ENCODE peak calls at places on chromosomes 16 and 17, in eight cellular contexts. One of them, this sample, is unnamed.

GRCh38 chr17:77318021-77318420 is 177.3 kb downstream of the SEC14L1 start:
- DNase-seq in endodermal cell: no peak
- DNase-seq in omental fat pad: no peak
- DNase-seq in psoas muscle: no peak
- DNase-seq in HFFc6: no peak
- DNase-seq in right atrium auricular region: no peak
- DNase-seq in activated CD8-positive, alpha-beta T cell treated with anti-CD3 and anti-CD28 coated beads for 36 hours: no peak
- DNase-seq in brain microvascular endothelial cell: no peak
- DNase-seq in this sample: no peak

GRCh38 chr16:89711601-89712475 is 8.9 kb downstream of the VPS9D1 start:
- DNase-seq in endodermal cell: peak
- DNase-seq in omental fat pad: no peak
- DNase-seq in psoas muscle: no peak
- DNase-seq in HFFc6: peak
- DNase-seq in right atrium auricular region: no peak
- DNase-seq in activated CD8-positive, alpha-beta T cell treated with anti-CD3 and anti-CD28 coated beads for 36 hours: peak
- DNase-seq in brain microvascular endothelial cell: peak
- DNase-seq in this sample: peak

GRCh38 chr17:82645516-82645915 is 2.7 kb downstream of the WDR45B start:
- DNase-seq in endodermal cell: no peak
- DNase-seq in omental fat pad: no peak
- DNase-seq in psoas muscle: no peak
- DNase-seq in HFFc6: no peak
- DNase-seq in right atrium auricular region: no peak
- DNase-seq in activated CD8-positive, alpha-beta T cell treated with anti-CD3 and anti-CD28 coated beads for 36 hours: no peak
- DNase-seq in brain microvascular endothelial cell: no peak
- DNase-seq in this sample: no peak

GRCh38 chr17:32289454-32289853 is 23.8 kb downstream of the RHBDL3 start:
- DNase-seq in endodermal cell: peak
- DNase-seq in omental fat pad: no peak
- DNase-seq in psoas muscle: no peak
- DNase-seq in HFFc6: no peak
- DNase-seq in right atrium auricular region: no peak
- DNase-seq in activated CD8-positive, alpha-beta T cell treated with anti-CD3 and anti-CD28 coated beads for 36 hours: no peak
- DNase-seq in brain microvascular endothelial cell: no peak
- DNase-seq in this sample: no peak

GRCh38 chr17:21542991-21543390 is 149.3 kb upstream of the KCNJ18 start:
- DNase-seq in endodermal cell: no peak
- DNase-seq in omental fat pad: no peak
- DNase-seq in psoas muscle: no peak
- DNase-seq in HFFc6: no peak
- DNase-seq in right atrium auricular region: no peak
- DNase-seq in activated CD8-positive, alpha-beta T cell treated with anti-CD3 and anti-CD28 coated beads for 36 hours: no peak
- DNase-seq in brain microvascular endothelial cell: no peak
- DNase-seq in this sample: no peak

GRCh38 chr17:78781339-78782304 is at the start of gene CYTH1:
- DNase-seq in endodermal cell: peak
- DNase-seq in omental fat pad: no peak
- DNase-seq in psoas muscle: peak
- DNase-seq in HFFc6: no peak
- DNase-seq in right atrium auricular region: no peak
- DNase-seq in activated CD8-positive, alpha-beta T cell treated with anti-CD3 and anti-CD28 coated beads for 36 hours: peak
- DNase-seq in brain microvascular endothelial cell: no peak
- DNase-seq in this sample: peak

GRCh38 chr17:72479113-72479512 is 358.3 kb downstream of the SOX9 start:
- DNase-seq in endodermal cell: peak
- DNase-seq in omental fat pad: no peak
- DNase-seq in psoas muscle: no peak
- DNase-seq in HFFc6: no peak
- DNase-seq in right atrium auricular region: no peak
- DNase-seq in activated CD8-positive, alpha-beta T cell treated with anti-CD3 and anti-CD28 coated beads for 36 hours: no peak
- DNase-seq in brain microvascular endothelial cell: no peak
- DNase-seq in this sample: no peak

GRCh38 chr16:25210758-25211157 is 6.0 kb upstream of the AQP8 start:
- DNase-seq in endodermal cell: no peak
- DNase-seq in omental fat pad: no peak
- DNase-seq in psoas muscle: no peak
- DNase-seq in HFFc6: peak
- DNase-seq in right atrium auricular region: no peak
- DNase-seq in activated CD8-positive, alpha-beta T cell treated with anti-CD3 and anti-CD28 coated beads for 36 hours: peak
- DNase-seq in brain microvascular endothelial cell: peak
- DNase-seq in this sample: no peak

GRCh38 chr17:42989726-42990652 is 8.2 kb upstream of the RPL27 start:
- DNase-seq in endodermal cell: no peak
- DNase-seq in omental fat pad: no peak
- DNase-seq in psoas muscle: no peak
- DNase-seq in HFFc6: peak
- DNase-seq in right atrium auricular region: no peak
- DNase-seq in activated CD8-positive, alpha-beta T cell treated with anti-CD3 and anti-CD28 coated beads for 36 hours: no peak
- DNase-seq in brain microvascular endothelial cell: no peak
- DNase-seq in this sample: no peak

GRCh38 chr16:81212830-81213465 is 25.5 kb upstream of the BCO1 start:
- DNase-seq in endodermal cell: peak
- DNase-seq in omental fat pad: no peak
- DNase-seq in psoas muscle: no peak
- DNase-seq in HFFc6: no peak
- DNase-seq in right atrium auricular region: no peak
- DNase-seq in activated CD8-positive, alpha-beta T cell treated with anti-CD3 and anti-CD28 coated beads for 36 hours: no peak
- DNase-seq in brain microvascular endothelial cell: no peak
- DNase-seq in this sample: no peak

GRCh38 chr17:47802341-47803022 is 19.1 kb downstream of the OSBPL7 start:
- DNase-seq in endodermal cell: peak
- DNase-seq in omental fat pad: no peak
- DNase-seq in psoas muscle: no peak
- DNase-seq in HFFc6: peak
- DNase-seq in right atrium auricular region: no peak
- DNase-seq in activated CD8-positive, alpha-beta T cell treated with anti-CD3 and anti-CD28 coated beads for 36 hours: peak
- DNase-seq in brain microvascular endothelial cell: peak
- DNase-seq in this sample: peak

GRCh38 chr16:23423496-23424049 is 29.4 kb downstream of the COG7 start:
- DNase-seq in endodermal cell: peak
- DNase-seq in omental fat pad: peak
- DNase-seq in psoas muscle: peak
- DNase-seq in HFFc6: peak
- DNase-seq in right atrium auricular region: peak
- DNase-seq in activated CD8-positive, alpha-beta T cell treated with anti-CD3 and anti-CD28 coated beads for 36 hours: no peak
- DNase-seq in brain microvascular endothelial cell: peak
- DNase-seq in this sample: no peak

GRCh38 chr17:16352838-16353701 is at the start of gene CENPV:
- DNase-seq in endodermal cell: peak
- DNase-seq in omental fat pad: no peak
- DNase-seq in psoas muscle: peak
- DNase-seq in HFFc6: no peak
- DNase-seq in right atrium auricular region: no peak
- DNase-seq in activated CD8-positive, alpha-beta T cell treated with anti-CD3 and anti-CD28 coated beads for 36 hours: peak
- DNase-seq in brain microvascular endothelial cell: peak
- DNase-seq in this sample: peak

GRCh38 chr17:79473111-79473835 is 137.6 kb downstream of the RBFOX3 start:
- DNase-seq in endodermal cell: no peak
- DNase-seq in omental fat pad: no peak
- DNase-seq in psoas muscle: no peak
- DNase-seq in HFFc6: no peak
- DNase-seq in right atrium auricular region: no peak
- DNase-seq in activated CD8-positive, alpha-beta T cell treated with anti-CD3 and anti-CD28 coated beads for 36 hours: no peak
- DNase-seq in brain microvascular endothelial cell: no peak
- DNase-seq in this sample: no peak

GRCh38 chr17:52124561-52124960 is 34.0 kb downstream of the CA10 start:
- DNase-seq in endodermal cell: no peak
- DNase-seq in omental fat pad: no peak
- DNase-seq in psoas muscle: no peak
- DNase-seq in HFFc6: no peak
- DNase-seq in right atrium auricular region: no peak
- DNase-seq in activated CD8-positive, alpha-beta T cell treated with anti-CD3 and anti-CD28 coated beads for 36 hours: no peak
- DNase-seq in brain microvascular endothelial cell: no peak
- DNase-seq in this sample: no peak

GRCh38 chr16:49608801-49609200 is 235.2 kb downstream of the C16orf78 start:
- DNase-seq in endodermal cell: peak
- DNase-seq in omental fat pad: no peak
- DNase-seq in psoas muscle: peak
- DNase-seq in HFFc6: no peak
- DNase-seq in right atrium auricular region: peak
- DNase-seq in activated CD8-positive, alpha-beta T cell treated with anti-CD3 and anti-CD28 coated beads for 36 hours: no peak
- DNase-seq in brain microvascular endothelial cell: peak
- DNase-seq in this sample: no peak
- TF ChIP-seq CTCF in endodermal cell: peak
- TF ChIP-seq CTCF in omental fat pad: no peak
- TF ChIP-seq CTCF in psoas muscle: peak
- TF ChIP-seq CTCF in HFFc6: no peak
- TF ChIP-seq CTCF in right atrium auricular region: peak
- TF ChIP-seq CTCF in activated CD8-positive, alpha-beta T cell treated with anti-CD3 and anti-CD28 coated beads for 36 hours: no peak
- TF ChIP-seq CTCF in brain microvascular endothelial cell: peak
- TF ChIP-seq CTCF in this sample: no peak

DNA sequence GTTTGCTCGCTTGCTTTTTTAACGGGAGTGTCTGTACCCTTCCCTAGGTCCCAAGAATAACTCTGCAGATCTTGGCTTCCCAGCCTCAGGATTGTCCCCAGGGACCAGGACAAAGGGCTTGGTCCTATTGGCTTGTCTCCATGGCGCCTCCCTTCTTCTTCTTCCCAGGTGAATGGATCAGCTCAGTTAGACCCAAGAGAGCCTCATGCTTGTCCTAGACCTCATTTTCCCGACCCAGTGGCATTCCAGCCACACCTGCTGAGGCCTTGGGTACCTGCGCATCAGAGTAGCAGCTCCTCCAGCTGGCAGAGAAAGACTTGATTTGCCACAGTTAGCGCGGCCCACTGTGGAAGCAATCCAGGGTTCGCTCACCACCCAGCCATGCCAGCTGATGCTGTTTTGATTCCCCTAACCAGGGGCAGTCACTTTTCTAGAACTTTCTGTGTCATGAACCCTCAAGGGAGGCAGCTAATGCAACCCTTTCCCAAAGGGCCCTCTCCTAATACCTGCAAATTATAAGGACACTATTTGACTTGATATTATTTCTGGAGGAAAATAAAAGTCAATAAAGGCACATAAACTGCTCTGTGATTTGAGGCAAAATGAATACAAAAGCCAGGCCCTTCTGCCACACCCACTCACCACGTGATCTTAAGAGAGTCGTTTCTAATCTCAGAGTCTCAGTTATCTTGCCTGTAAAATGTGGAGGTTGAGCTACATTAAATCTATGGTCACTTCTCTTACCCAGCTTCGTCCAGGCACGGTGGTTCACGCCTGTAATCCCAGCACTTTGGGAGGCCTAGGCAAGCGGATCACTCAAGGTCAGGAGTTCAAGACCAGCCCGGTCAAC is 13.9 kb downstream of the GPR142 start:
- DNase-seq in endodermal cell: no peak
- DNase-seq in omental fat pad: no peak
- DNase-seq in psoas muscle: peak
- DNase-seq in HFFc6: no peak
- DNase-seq in right atrium auricular region: no peak
- DNase-seq in activated CD8-positive, alpha-beta T cell treated with anti-CD3 and anti-CD28 coated beads for 36 hours: no peak
- DNase-seq in brain microvascular endothelial cell: no peak
- DNase-seq in this sample: no peak
- TF ChIP-seq CTCF in endodermal cell: peak
- TF ChIP-seq CTCF in omental fat pad: no peak
- TF ChIP-seq CTCF in psoas muscle: no peak
- TF ChIP-seq CTCF in HFFc6: no peak
- TF ChIP-seq CTCF in right atrium auricular region: no peak
- TF ChIP-seq CTCF in activated CD8-positive, alpha-beta T cell treated with anti-CD3 and anti-CD28 coated beads for 36 hours: no peak
- TF ChIP-seq CTCF in brain microvascular endothelial cell: no peak
- TF ChIP-seq CTCF in this sample: no peak

DNA sequence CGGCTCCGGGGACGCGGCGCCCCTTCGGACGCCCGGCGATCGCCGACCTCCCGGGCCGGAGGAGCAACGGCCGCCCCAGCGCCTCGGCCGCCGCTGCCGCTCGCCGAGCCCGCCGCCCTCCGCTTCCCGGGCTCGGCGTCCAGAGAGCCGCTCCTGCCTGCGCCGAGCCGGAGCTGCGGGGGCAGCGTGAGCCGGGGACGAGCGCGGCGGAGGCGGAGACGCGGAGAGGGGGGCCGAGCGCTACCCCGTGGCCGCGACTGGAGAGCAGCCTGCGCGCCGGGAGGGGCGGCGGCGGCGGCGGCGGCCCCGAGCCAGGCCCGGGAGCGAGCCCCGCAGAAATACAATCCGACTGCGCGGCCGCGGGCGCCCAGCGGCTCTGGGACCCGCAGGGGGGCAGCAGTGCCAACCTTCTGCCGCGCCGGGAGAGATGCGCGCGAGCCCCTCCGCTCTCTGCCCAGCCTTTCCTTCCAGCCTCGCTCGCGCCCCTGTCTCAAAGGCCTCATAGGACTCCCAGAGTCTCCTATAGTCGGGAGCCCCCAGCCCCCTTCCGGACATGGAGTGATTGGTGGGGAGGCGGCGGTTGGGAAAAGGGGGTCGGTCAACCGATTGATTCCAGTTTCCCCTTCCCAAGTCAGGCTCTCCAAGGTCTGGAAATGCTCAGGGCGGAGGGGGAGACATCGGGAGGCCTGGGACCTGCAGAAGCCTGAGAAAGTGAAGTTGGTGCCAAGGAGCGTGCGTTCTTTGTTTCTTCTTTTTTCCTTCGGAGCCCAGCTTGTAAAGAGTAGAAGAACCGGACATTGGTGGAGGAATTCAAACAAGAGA is 1.0 kb upstream of the SDK2 start:
- DNase-seq in endodermal cell: peak
- DNase-seq in omental fat pad: no peak
- DNase-seq in psoas muscle: peak
- DNase-seq in HFFc6: no peak
- DNase-seq in right atrium auricular region: no peak
- DNase-seq in activated CD8-positive, alpha-beta T cell treated with anti-CD3 and anti-CD28 coated beads for 36 hours: peak
- DNase-seq in brain microvascular endothelial cell: no peak
- DNase-seq in this sample: peak
- TF ChIP-seq CTCF in endodermal cell: peak
- TF ChIP-seq CTCF in omental fat pad: no peak
- TF ChIP-seq CTCF in psoas muscle: no peak
- TF ChIP-seq CTCF in HFFc6: no peak
- TF ChIP-seq CTCF in right atrium auricular region: peak
- TF ChIP-seq CTCF in activated CD8-positive, alpha-beta T cell treated with anti-CD3 and anti-CD28 coated beads for 36 hours: no peak
- TF ChIP-seq CTCF in brain microvascular endothelial cell: no peak
- TF ChIP-seq CTCF in this sample: no peak

GRCh38 chr17:50090071-50090470 is 5.1 kb upstream of the PDK2 start:
- DNase-seq in endodermal cell: no peak
- DNase-seq in omental fat pad: no peak
- DNase-seq in psoas muscle: peak
- DNase-seq in HFFc6: no peak
- DNase-seq in right atrium auricular region: no peak
- DNase-seq in activated CD8-positive, alpha-beta T cell treated with anti-CD3 and anti-CD28 coated beads for 36 hours: no peak
- DNase-seq in brain microvascular endothelial cell: no peak
- DNase-seq in this sample: no peak

GRCh38 chr17:50090971-50091950 is 3.9 kb upstream of the PDK2 start:
- DNase-seq in endodermal cell: no peak
- DNase-seq in omental fat pad: no peak
- DNase-seq in psoas muscle: no peak
- DNase-seq in HFFc6: no peak
- DNase-seq in right atrium auricular region: no peak
- DNase-seq in activated CD8-positive, alpha-beta T cell treated with anti-CD3 and anti-CD28 coated beads for 36 hours: no peak
- DNase-seq in brain microvascular endothelial cell: no peak
- DNase-seq in this sample: no peak

GRCh38 chr17:50088952-50089825 is 6.0 kb upstream of the PDK2 start:
- DNase-seq in endodermal cell: no peak
- DNase-seq in omental fat pad: no peak
- DNase-seq in psoas muscle: peak
- DNase-seq in HFFc6: no peak
- DNase-seq in right atrium auricular region: no peak
- DNase-seq in activated CD8-positive, alpha-beta T cell treated with anti-CD3 and anti-CD28 coated beads for 36 hours: no peak
- DNase-seq in brain microvascular endothelial cell: no peak
- DNase-seq in this sample: no peak

GRCh38 chr17:50087246-50087911 is 7.8 kb upstream of the PDK2 start:
- DNase-seq in endodermal cell: peak
- DNase-seq in omental fat pad: peak
- DNase-seq in psoas muscle: peak
- DNase-seq in HFFc6: peak
- DNase-seq in right atrium auricular region: peak
- DNase-seq in activated CD8-positive, alpha-beta T cell treated with anti-CD3 and anti-CD28 coated beads for 36 hours: peak
- DNase-seq in brain microvascular endothelial cell: peak
- DNase-seq in this sample: peak

GRCh38 chr17:50087912-50088405 is 7.2 kb upstream of the PDK2 start:
- DNase-seq in endodermal cell: no peak
- DNase-seq in omental fat pad: no peak
- DNase-seq in psoas muscle: peak
- DNase-seq in HFFc6: no peak
- DNase-seq in right atrium auricular region: no peak
- DNase-seq in activated CD8-positive, alpha-beta T cell treated with anti-CD3 and anti-CD28 coated beads for 36 hours: no peak
- DNase-seq in brain microvascular endothelial cell: no peak
- DNase-seq in this sample: no peak
- TF ChIP-seq CTCF in endodermal cell: no peak
- TF ChIP-seq CTCF in omental fat pad: no peak
- TF ChIP-seq CTCF in psoas muscle: no peak
- TF ChIP-seq CTCF in HFFc6: no peak
- TF ChIP-seq CTCF in right atrium auricular region: no peak
- TF ChIP-seq CTCF in activated CD8-positive, alpha-beta T cell treated with anti-CD3 and anti-CD28 coated beads for 36 hours: no peak
- TF ChIP-seq CTCF in brain microvascular endothelial cell: no peak
- TF ChIP-seq CTCF in this sample: no peak

This sample was measured in activated B cell treated with CpG ODN at 0.5 μM for 24 hours.